ENCODE peak calls at places on chromosomes 11 and 22, in six cellular contexts. One of them, this sample, is unnamed.

GRCh38 chr11:69409812-69410645 is 71.4 kb upstream of the LINC01488 start:
- DNase-seq in mammary epithelial cell: no peak
- DNase-seq in fibroblast of lung: no peak
- DNase-seq in lower lobe of right lung: no peak
- DNase-seq in colonic mucosa: no peak
- DNase-seq in transverse colon: no peak
- DNase-seq in this sample: no peak

GRCh38 chr11:10674440-10674855 is 19.1 kb downstream of the IRAG1 start:
- DNase-seq in lower lobe of right lung: no peak
- DNase-seq in transverse colon: no peak
- DNase-seq in mammary epithelial cell: no peak
- DNase-seq in fibroblast of lung: no peak
- DNase-seq in colonic mucosa: no peak
- DNase-seq in this sample: no peak

GRCh38 chr11:67126986-67127385 is 7.9 kb downstream of the KDM2A start:
- DNase-seq in transverse colon: no peak
- DNase-seq in lower lobe of right lung: no peak
- DNase-seq in fibroblast of lung: no peak
- DNase-seq in mammary epithelial cell: no peak
- DNase-seq in colonic mucosa: no peak
- DNase-seq in this sample: no peak

GRCh38 chr11:85347291-85347690 is 279.9 kb downstream of the DLG2 start:
- DNase-seq in fibroblast of lung: no peak
- DNase-seq in transverse colon: no peak
- DNase-seq in mammary epithelial cell: no peak
- DNase-seq in lower lobe of right lung: no peak
- DNase-seq in colonic mucosa: no peak
- DNase-seq in this sample: no peak

GRCh38 chr11:33000181-33000580 is 15.5 kb upstream of the DEPDC7 start:
- DNase-seq in transverse colon: no peak
- DNase-seq in colonic mucosa: no peak
- DNase-seq in fibroblast of lung: peak; percentile 90
- DNase-seq in lower lobe of right lung: no peak
- DNase-seq in mammary epithelial cell: peak; percentile 30
- DNase-seq in this sample: no peak

GRCh38 chr22:33707581-33707980 is 212.7 kb downstream of the LARGE1 start:
- DNase-seq in lower lobe of right lung: no peak
- DNase-seq in mammary epithelial cell: no peak
- DNase-seq in fibroblast of lung: no peak
- DNase-seq in colonic mucosa: no peak
- DNase-seq in transverse colon: no peak
- DNase-seq in this sample: no peak

GRCh38 chr11:11798586-11799438 is 43.0 kb upstream of the USP47 start:
- DNase-seq in colonic mucosa: peak; percentile 88
- DNase-seq in lower lobe of right lung: peak; percentile 86
- DNase-seq in transverse colon: peak; percentile 88
- DNase-seq in mammary epithelial cell: no peak
- DNase-seq in fibroblast of lung: peak; percentile 63
- DNase-seq in this sample: peak; percentile 85

GRCh38 chr11:12165237-12165875 is 55.0 kb downstream of the MICAL2 start:
- DNase-seq in lower lobe of right lung: no peak
- DNase-seq in fibroblast of lung: peak; percentile 41
- DNase-seq in colonic mucosa: no peak
- DNase-seq in transverse colon: no peak
- DNase-seq in mammary epithelial cell: peak; percentile 28
- DNase-seq in this sample: no peak

GRCh38 chr11:73184953-73185671 is 33.0 kb upstream of the P2RY2 start:
- DNase-seq in lower lobe of right lung: peak; percentile 79
- DNase-seq in fibroblast of lung: peak; percentile 28
- DNase-seq in colonic mucosa: peak; percentile 82
- DNase-seq in mammary epithelial cell: peak; percentile 77
- DNase-seq in transverse colon: peak; percentile 82
- DNase-seq in this sample: peak; percentile 68

GRCh38 chr11:44619931-44620725 is 54.7 kb downstream of the CD82 start:
- DNase-seq in mammary epithelial cell: no peak
- DNase-seq in colonic mucosa: peak; percentile 18
- DNase-seq in lower lobe of right lung: no peak
- DNase-seq in fibroblast of lung: no peak
- DNase-seq in transverse colon: peak; percentile 6
- DNase-seq in this sample: peak; percentile 12

DNA sequence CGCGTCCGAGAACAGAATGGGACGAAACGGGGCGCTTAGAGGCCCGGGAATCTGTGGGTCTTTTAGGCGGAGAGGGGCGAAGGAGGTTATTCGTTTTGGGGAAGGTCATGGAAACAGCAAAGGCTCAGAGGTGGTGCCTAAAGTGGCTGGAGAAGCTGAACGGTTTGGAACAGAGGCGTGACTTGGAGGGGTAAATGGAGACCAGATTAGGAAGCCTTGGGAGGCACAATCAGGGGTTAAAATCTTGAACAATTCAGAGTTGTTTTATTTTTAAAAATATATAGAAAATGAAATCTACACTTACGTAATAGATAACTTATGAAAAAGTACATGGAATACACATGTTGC is 247 bp upstream of the PLAAT5 start:
- DNase-seq in transverse colon: no peak
- DNase-seq in fibroblast of lung: no peak
- DNase-seq in mammary epithelial cell: no peak
- DNase-seq in colonic mucosa: no peak
- DNase-seq in lower lobe of right lung: no peak
- DNase-seq in this sample: no peak
- H3K27me3 ChIP-seq in transverse colon: peaks cover 46% of the 10 kb centered on the region
- H3K27me3 ChIP-seq in fibroblast of lung: peaks cover 25% of the 10 kb centered on the region
- H3K27me3 ChIP-seq in mammary epithelial cell: peaks cover 17% of the 10 kb centered on the region
- H3K27me3 ChIP-seq in colonic mucosa: peaks cover 9% of the 10 kb centered on the region
- H3K27me3 ChIP-seq in lower lobe of right lung: no peaks in the 10 kb centered on the region
- H3K27me3 ChIP-seq in this sample: peaks cover 3% of the 10 kb centered on the region

GRCh38 chr22:30946354-30946753 is 22.2 kb downstream of the MORC2 start:
- DNase-seq in transverse colon: no peak
- DNase-seq in fibroblast of lung: no peak
- DNase-seq in lower lobe of right lung: no peak
- DNase-seq in colonic mucosa: no peak
- DNase-seq in mammary epithelial cell: no peak
- DNase-seq in this sample: no peak

GRCh38 chr22:30947821-30948454 is 20.6 kb downstream of the MORC2 start:
- DNase-seq in lower lobe of right lung: no peak
- DNase-seq in fibroblast of lung: peak; percentile 36
- DNase-seq in mammary epithelial cell: peak; percentile 64
- DNase-seq in colonic mucosa: no peak
- DNase-seq in transverse colon: no peak
- DNase-seq in this sample: no peak

GRCh38 chr22:30945653-30946052 is 22.9 kb downstream of the MORC2 start:
- DNase-seq in lower lobe of right lung: no peak
- DNase-seq in colonic mucosa: no peak
- DNase-seq in transverse colon: no peak
- DNase-seq in mammary epithelial cell: peak; percentile 91
- DNase-seq in fibroblast of lung: no peak
- DNase-seq in this sample: no peak

GRCh38 chr22:30948930-30949342 is 19.6 kb downstream of the MORC2 start:
- DNase-seq in colonic mucosa: no peak
- DNase-seq in mammary epithelial cell: peak; percentile 6
- DNase-seq in fibroblast of lung: peak; percentile 19
- DNase-seq in lower lobe of right lung: no peak
- DNase-seq in transverse colon: no peak
- DNase-seq in this sample: no peak

DNA sequence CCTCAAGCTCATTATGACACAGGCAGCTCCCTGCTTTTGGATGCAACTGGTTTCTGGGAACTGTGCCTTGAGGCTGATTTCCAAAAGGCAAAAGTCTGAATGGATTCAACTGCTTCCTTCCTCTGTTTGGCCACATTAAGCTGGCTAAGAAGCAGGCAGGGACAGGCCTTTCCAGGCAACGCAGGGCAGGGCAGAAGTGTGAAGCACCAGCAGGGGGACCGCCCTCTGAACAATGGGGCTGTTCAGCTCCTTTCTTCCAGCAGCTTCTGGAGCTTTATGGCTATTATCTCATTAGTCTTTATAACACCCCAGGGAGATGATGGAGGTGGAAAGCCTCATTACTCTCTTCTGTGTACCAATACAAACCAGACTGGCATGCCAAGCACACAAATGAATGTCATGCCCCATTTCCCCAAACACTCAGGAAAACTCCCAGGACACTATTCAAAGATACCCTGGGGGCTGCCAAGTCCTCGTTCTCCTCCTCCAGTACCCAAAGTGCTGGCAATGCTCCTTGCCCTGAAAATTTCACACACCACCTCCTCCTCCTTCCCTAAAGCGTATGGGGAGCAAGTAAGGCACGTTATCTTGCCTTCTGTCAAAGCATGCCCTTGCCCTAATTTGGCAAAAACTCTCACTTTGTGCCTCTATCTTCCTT is 21.3 kb downstream of the MORC2 start:
- DNase-seq in mammary epithelial cell: peak; percentile 93
- DNase-seq in fibroblast of lung: no peak
- DNase-seq in lower lobe of right lung: no peak
- DNase-seq in colonic mucosa: no peak
- DNase-seq in transverse colon: peak; percentile 37
- DNase-seq in this sample: peak; percentile 31
- TF ChIP-seq CTCF in mammary epithelial cell: peak; percentile 44
- TF ChIP-seq CTCF in fibroblast of lung: no peak
- TF ChIP-seq CTCF in lower lobe of right lung: no peak
- TF ChIP-seq CTCF in colonic mucosa: no peak
- TF ChIP-seq CTCF in transverse colon: no peak
- TF ChIP-seq CTCF in this sample: no peak

GRCh38 chr22:39519681-39520053 is 695 bp upstream of the ATF4 start:
- DNase-seq in fibroblast of lung: peak; percentile 62
- DNase-seq in mammary epithelial cell: peak; percentile 64
- DNase-seq in lower lobe of right lung: no peak
- DNase-seq in transverse colon: peak; percentile 69
- DNase-seq in colonic mucosa: peak; percentile 68
- DNase-seq in this sample: peak; percentile 62

GRCh38 chr22:39515266-39516050 is 4.9 kb upstream of the ATF4 start:
- DNase-seq in fibroblast of lung: no peak
- DNase-seq in colonic mucosa: no peak
- DNase-seq in lower lobe of right lung: peak; percentile 24
- DNase-seq in transverse colon: no peak
- DNase-seq in mammary epithelial cell: no peak
- DNase-seq in this sample: no peak

GRCh38 chr22:39518996-39519680 is 1.2 kb upstream of the ATF4 start:
- DNase-seq in mammary epithelial cell: no peak
- DNase-seq in lower lobe of right lung: peak; percentile 55
- DNase-seq in colonic mucosa: peak; percentile 65
- DNase-seq in transverse colon: peak; percentile 51
- DNase-seq in fibroblast of lung: peak; percentile 46
- DNase-seq in this sample: no peak

GRCh38 chr22:39518124-39518786 is 2.1 kb upstream of the ATF4 start:
- DNase-seq in transverse colon: no peak
- DNase-seq in fibroblast of lung: no peak
- DNase-seq in colonic mucosa: no peak
- DNase-seq in mammary epithelial cell: no peak
- DNase-seq in lower lobe of right lung: peak; percentile 9
- DNase-seq in this sample: no peak

DNA sequence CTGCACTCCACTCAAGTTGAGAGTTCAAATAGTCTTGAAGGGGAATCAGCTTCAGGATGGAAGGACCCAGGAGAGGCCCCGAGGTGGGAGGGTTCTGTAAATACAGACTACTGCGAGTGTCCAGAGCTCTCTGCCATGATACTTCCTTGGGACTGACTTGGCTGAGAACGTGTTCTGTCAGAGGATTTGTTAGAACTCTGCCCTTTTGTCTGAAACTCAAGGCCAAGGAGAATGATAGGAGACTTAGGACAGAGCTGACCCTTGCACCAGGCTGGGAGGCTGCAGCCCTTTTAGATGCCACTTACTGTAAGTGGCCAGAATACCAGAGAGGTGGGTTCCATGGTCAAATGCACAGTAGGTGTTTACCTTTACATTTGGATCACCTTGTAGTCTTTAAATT is 2.9 kb upstream of the ATF4 start:
- DNase-seq in fibroblast of lung: no peak
- DNase-seq in transverse colon: no peak
- DNase-seq in mammary epithelial cell: no peak
- DNase-seq in lower lobe of right lung: peak; percentile 14
- DNase-seq in colonic mucosa: no peak
- DNase-seq in this sample: no peak
- H3K27me3 ChIP-seq in fibroblast of lung: no peaks in the 10 kb centered on the region
- H3K27me3 ChIP-seq in transverse colon: no peaks in the 10 kb centered on the region
- H3K27me3 ChIP-seq in mammary epithelial cell: no peaks in the 10 kb centered on the region
- H3K27me3 ChIP-seq in lower lobe of right lung: no peaks in the 10 kb centered on the region
- H3K27me3 ChIP-seq in colonic mucosa: no peaks in the 10 kb centered on the region
- H3K27me3 ChIP-seq in this sample: no peaks in the 10 kb centered on the region

GRCh38 chr11:74683279-74683871 is 47.9 kb downstream of the CHRDL2 start:
- DNase-seq in fibroblast of lung: no peak
- DNase-seq in transverse colon: peak; percentile 17
- DNase-seq in colonic mucosa: no peak
- DNase-seq in lower lobe of right lung: peak; percentile 57
- DNase-seq in mammary epithelial cell: no peak
- DNase-seq in this sample: peak; percentile 36
- TF ChIP-seq CTCF in fibroblast of lung: peak; percentile 49
- TF ChIP-seq CTCF in transverse colon: peak; percentile 52
- TF ChIP-seq CTCF in colonic mucosa: peak; percentile 29
- TF ChIP-seq CTCF in lower lobe of right lung: peak; percentile 64
- TF ChIP-seq CTCF in mammary epithelial cell: peak; percentile 11
- TF ChIP-seq CTCF in this sample: peak; percentile 63

GRCh38 chr22:49450521-49450920 is 377.2 kb downstream of the BRD1 start:
- DNase-seq in colonic mucosa: no peak
- DNase-seq in mammary epithelial cell: no peak
- DNase-seq in fibroblast of lung: no peak
- DNase-seq in lower lobe of right lung: no peak
- DNase-seq in transverse colon: no peak
- DNase-seq in this sample: no peak
- H3K27me3 ChIP-seq in colonic mucosa: no peaks in the 10 kb centered on the region
- H3K27me3 ChIP-seq in mammary epithelial cell: no peaks in the 10 kb centered on the region
- H3K27me3 ChIP-seq in fibroblast of lung: no peaks in the 10 kb centered on the region
- H3K27me3 ChIP-seq in lower lobe of right lung: peaks cover 28% of the 10 kb centered on the region
- H3K27me3 ChIP-seq in transverse colon: peaks cover 36% of the 10 kb centered on the region
- H3K27me3 ChIP-seq in this sample: peaks cover 80% of the 10 kb centered on the region

GRCh38 chr11:93766504-93766903 is 17.6 kb upstream of the MED17 start:
- DNase-seq in colonic mucosa: no peak
- DNase-seq in lower lobe of right lung: no peak
- DNase-seq in fibroblast of lung: peak; percentile 50
- DNase-seq in transverse colon: no peak
- DNase-seq in mammary epithelial cell: no peak
- DNase-seq in this sample: no peak
- TF ChIP-seq CTCF in colonic mucosa: no peak
- TF ChIP-seq CTCF in lower lobe of right lung: no peak
- TF ChIP-seq CTCF in fibroblast of lung: no peak
- TF ChIP-seq CTCF in transverse colon: no peak
- TF ChIP-seq CTCF in mammary epithelial cell: no peak
- TF ChIP-seq CTCF in this sample: no peak